ENCODE peak calls at places on chromosomes 3 and 15, in seven cellular contexts. H is spleen, V is left ventricle myocardium inferior, W is adrenal gland, E is mesenchymal stem cell, L is lung, F is BJ. P is an unnamed sample.

GRCh38 chr3:48614044-48614443 is 4.6 kb upstream of the UQCRC1 start:
- DNase-seq in L (no peak), W (no peak), E (peak), V (no peak), H (no peak), F (peak), P (peak)

GRCh38 chr3:184572528-184573270 is 11.1 kb downstream of the EPHB3 start:
- DNase-seq in F (no peak), H (no peak), W (no peak), L (no peak), V (no peak), E (no peak), P (no peak)

GRCh38 chr3:63228677-63229076 is 49.4 kb upstream of the SYNPR start:
- DNase-seq in L (no peak), V (no peak), E (peak), W (peak), F (no peak), H (no peak), P (no peak)

GRCh38 chr3:4856986-4857385 is 122.3 kb upstream of the BHLHE40 start:
- DNase-seq in H (no peak), W (no peak), V (no peak), F (no peak), L (no peak), E (no peak), P (no peak)

GRCh38 chr3:186044973-186045372 is 63.9 kb downstream of the ETV5 start:
- DNase-seq in E (no peak), V (no peak), F (no peak), L (no peak), W (no peak), H (no peak), P (no peak)

GRCh38 chr15:58165661-58166060 is 27.5 kb downstream of the AQP9 start:
- DNase-seq in W (peak), L (peak), V (peak), H (no peak), E (no peak), F (no peak), P (no peak)

GRCh38 chr15:43277231-43277823 is 10.6 kb upstream of the TGM5 start:
- DNase-seq in V (no peak), E (no peak), F (no peak), W (no peak), H (no peak), L (no peak), P (no peak)

GRCh38 chr3:56870436-56870835 is 68.7 kb upstream of the ARHGEF3 start:
- DNase-seq in W (no peak), V (no peak), L (no peak), H (no peak), E (peak), F (no peak), P (no peak)

GRCh38 chr3:3145831-3146230 is 19.1 kb downstream of the TRNT1 start:
- DNase-seq in L (no peak), W (no peak), H (no peak), V (no peak), E (no peak), F (no peak), P (no peak)

DNA sequence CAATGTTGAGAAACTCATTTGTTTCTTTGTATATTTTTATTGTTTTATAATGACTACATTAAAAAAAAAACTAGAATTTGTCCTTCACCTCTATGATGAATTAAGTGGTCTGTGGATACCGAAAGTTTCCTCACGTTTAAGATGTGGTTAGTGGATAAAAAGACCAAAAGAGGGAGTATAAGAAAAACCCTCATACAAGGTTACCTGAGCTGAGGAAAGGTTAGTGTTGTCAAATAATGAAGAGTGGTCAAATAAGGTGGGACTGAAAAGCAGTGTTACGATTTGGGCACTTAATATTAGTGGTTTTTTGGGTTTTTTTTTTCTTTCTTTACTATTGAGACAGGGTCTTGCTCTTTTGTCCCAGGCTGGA is 21.2 kb downstream of the RASA2 start:
- DNase-seq in L (no peak), E (no peak), W (no peak), H (no peak), F (no peak), V (no peak), P (no peak)
- H3K4me3 ChIP-seq in L (no peak), E (no peak), W (no peak), H (no peak), F (no peak), V (no peak), P (no peak)

GRCh38 chr15:67834593-67835348 is 5.1 kb downstream of the RNU6-1 start:
- DNase-seq in F (no peak), W (no peak), E (no peak), V (no peak), L (no peak), H (peak), P (no peak)

GRCh38 chr15:67832965-67833503 is 6.8 kb downstream of the RNU6-1 start:
- DNase-seq in W (no peak), H (no peak), F (no peak), L (no peak), E (no peak), V (no peak), P (no peak)

GRCh38 chr15:67832031-67832551 is 6.8 kb downstream of the SKOR1 start:
- DNase-seq in W (no peak), L (no peak), H (no peak), V (no peak), F (no peak), E (no peak), P (no peak)

GRCh38 chr15:67834249-67834592 is 5.6 kb downstream of the RNU6-1 start:
- DNase-seq in E (no peak), V (no peak), L (no peak), F (no peak), W (no peak), H (no peak), P (no peak)

GRCh38 chr15:67833504-67834248 is 6.2 kb downstream of the RNU6-1 start:
- DNase-seq in H (peak), F (no peak), E (peak), W (no peak), L (no peak), V (no peak), P (no peak)
- H3K4me3 ChIP-seq in H (peak), F (no peak), E (no peak), W (peak), L (no peak), V (peak), P (peak)

DNA sequence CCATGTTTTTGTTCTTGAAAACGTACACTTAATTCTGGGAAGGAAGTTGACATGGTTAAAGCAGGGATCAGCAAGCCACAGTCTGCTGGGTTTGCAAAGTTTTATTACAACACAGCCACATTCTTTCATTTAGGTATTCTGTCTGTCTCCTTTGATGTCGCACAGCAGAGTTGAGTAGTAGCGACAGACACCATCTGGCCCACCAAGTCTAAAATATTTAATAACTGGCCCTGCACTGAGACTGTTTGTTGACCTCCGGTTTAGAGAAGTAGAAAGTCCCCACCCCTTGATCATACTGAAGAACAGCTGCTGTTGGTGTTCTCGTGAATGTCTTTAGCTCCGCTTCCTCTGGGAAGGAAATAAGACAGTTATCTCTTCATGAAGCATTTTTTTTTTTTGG is 66.2 kb downstream of the MCTP2 start:
- DNase-seq in H (no peak), V (no peak), F (no peak), E (peak), W (no peak), L (no peak), P (no peak)
- H3K4me3 ChIP-seq in H (peak), V (no peak), F (no peak), E (no peak), W (no peak), L (no peak), P (no peak)

GRCh38 chr3:167872941-167873340 is 137.4 kb downstream of the SERPINI1 start:
- DNase-seq in V (no peak), E (no peak), F (no peak), H (no peak), W (no peak), L (no peak), P (no peak)
- H3K4me3 ChIP-seq in V (no peak), E (no peak), F (no peak), H (no peak), W (no peak), L (no peak), P (no peak)

P was measured in skeletal muscle cell.